ENCODE peak calls at places on chromosomes 5 and 9, in six cellular contexts. Y, P, G, C, T and S are unnamed samples.

GRCh38 chr5:169649486-169649885 is 12.4 kb downstream of the DOCK2 start:
- DNase-seq in Y (no peak), G (no peak), T (peak), P (no peak), C (no peak), S (no peak)

GRCh38 chr9:87668222-87668621 is 57.7 kb upstream of the CTSL start:
- DNase-seq in G (no peak), C (no peak), Y (no peak), P (no peak), T (no peak), S (no peak)

GRCh38 chr5:132321109-132321721 is 27.0 kb downstream of the SLC22A4 start:
- DNase-seq in T (no peak), Y (no peak), P (no peak), C (no peak), G (no peak), S (no peak)

GRCh38 chr9:129550199-129550839 is 70.6 kb downstream of the C9orf50 start:
- DNase-seq in T (no peak), G (no peak), C (no peak), P (no peak), Y (peak), S (peak)

GRCh38 chr9:124353811-124354274 is 61.4 kb downstream of the PSMB7 start:
- DNase-seq in T (no peak), C (no peak), Y (peak), G (no peak), P (no peak), S (peak)

GRCh38 chr9:124663046-124663961 is 107.8 kb downstream of the NR6A1 start:
- DNase-seq in Y (no peak), C (no peak), G (no peak), T (no peak), P (peak), S (no peak)

GRCh38 chr9:110592075-110592830 is 12.7 kb upstream of the SVEP1 start:
- DNase-seq in C (no peak), P (no peak), Y (no peak), G (peak), T (no peak), S (peak)

GRCh38 chr9:92158097-92158601 is 42.9 kb upstream of the SPTLC1 start:
- DNase-seq in P (no peak), C (no peak), T (peak), G (no peak), Y (no peak), S (no peak)

GRCh38 chr9:119273984-119274665 is 95.1 kb downstream of the BRINP1 start:
- DNase-seq in P (no peak), C (no peak), G (no peak), Y (no peak), T (no peak), S (no peak)

GRCh38 chr9:128188209-128188608 is 3.2 kb downstream of the CIZ1 start:
- DNase-seq in C (no peak), T (no peak), G (no peak), P (no peak), Y (no peak), S (no peak)

GRCh38 chr9:20028192-20028848 is 239.5 kb upstream of the SLC24A2 start:
- DNase-seq in P (no peak), C (no peak), G (no peak), Y (no peak), T (no peak), S (no peak)

GRCh38 chr5:89728750-89729149 is 680.8 kb downstream of the CETN3 start:
- DNase-seq in C (no peak), T (no peak), P (no peak), Y (peak), G (no peak), S (peak)

GRCh38 chr9:123387686-123388085 is 31.7 kb downstream of the CRB2 start:
- DNase-seq in T (no peak), C (no peak), P (no peak), G (no peak), Y (no peak), S (no peak)

GRCh38 chr9:119884411-119884810 is 515.2 kb upstream of the BRINP1 start:
- DNase-seq in G (no peak), T (no peak), C (no peak), P (no peak), Y (no peak), S (no peak)

GRCh38 chr9:81526587-81526986 is 162.8 kb downstream of the TLE1 start:
- DNase-seq in T (no peak), G (peak), Y (peak), C (no peak), P (no peak), S (peak)

GRCh38 chr5:134749415-134749814 is 9.2 kb upstream of the DDX46 start:
- DNase-seq in Y (no peak), T (no peak), G (no peak), P (no peak), C (no peak), S (no peak)

GRCh38 chr5:145118109-145118508 is 717.0 kb downstream of the PRELID2 start:
- DNase-seq in G (no peak), P (no peak), C (no peak), T (no peak), Y (no peak), S (no peak)

GRCh38 chr9:120846251-120846869 is 3.6 kb upstream of the PSMD5 start:
- DNase-seq in Y (no peak), P (no peak), G (no peak), C (no peak), T (no peak), S (no peak)

GRCh38 chr9:103152473-103152872 is 157.3 kb downstream of the CYLC2 start:
- DNase-seq in T (no peak), Y (no peak), G (no peak), P (no peak), C (peak), S (no peak)

GRCh38 chr5:128673970-128674369 is 135.9 kb upstream of the FBN2 start:
- DNase-seq in Y (no peak), P (no peak), T (no peak), C (peak), G (no peak), S (no peak)

GRCh38 chr9:108568093-108568492 is 287.7 kb downstream of the ACTL7B start:
- DNase-seq in Y (no peak), P (no peak), C (no peak), G (no peak), T (no peak), S (no peak)

GRCh38 chr9:105283795-105284194 is 39.3 kb downstream of the SLC44A1 start:
- DNase-seq in P (no peak), G (no peak), T (no peak), Y (no peak), C (no peak), S (no peak)